ENCODE peak calls at places on chromosomes 16 and 17, in ten cellular contexts. F is cardiac fibroblast; C is foreskin fibroblast; D is fibroblast of lung; L is CD4-positive, alpha-beta T cell; A is tibial nerve; Q is PC-3; J is GM06990; O is progenitor cell of endocrine pancreas; P is A549. R is an unnamed sample.

GRCh38 chr16:2499890-2500633 is 13.7 kb upstream of the ATP6V0C start:
- DNase-seq in F (no peak), C (no peak), D (no peak), L (no peak), A (no peak), Q (no peak), J (no peak), O (no peak), P (no peak), R (no peak)

GRCh38 chr16:74862743-74863244 is 88.2 kb upstream of the FA2H start:
- DNase-seq in F (peak; percentile 64), C (peak; percentile 72), D (peak; percentile 25), L (no peak), A (no peak), Q (peak; percentile 68), J (no peak), O (no peak), P (peak; percentile 69), R (peak; percentile 33)

GRCh38 chr17:17467021-17467420 is 9.8 kb upstream of the MED9 start:
- DNase-seq in F (no peak), C (no peak), D (no peak), L (no peak), A (no peak), Q (no peak), J (no peak), O (no peak), P (no peak), R (no peak)

GRCh38 chr17:45791935-45792334 is 7.8 kb downstream of the CRHR1 start:
- DNase-seq in F (no peak), C (no peak), D (no peak), L (no peak), A (no peak), Q (peak; percentile 84), J (no peak), O (no peak), P (no peak), R (no peak)

GRCh38 chr17:49836111-49837030 is 11.5 kb downstream of the TAC4 start:
- DNase-seq in F (peak; percentile 58), C (peak; percentile 17), D (peak; percentile 88), L (no peak), A (no peak), Q (no peak), J (no peak), O (no peak), P (peak; percentile 82), R (no peak)

GRCh38 chr17:41540921-41541625 is 13.0 kb upstream of the KRT19 start:
- DNase-seq in F (no peak), C (no peak), D (no peak), L (no peak), A (no peak), Q (peak; percentile 83), J (no peak), O (no peak), P (no peak), R (no peak)

GRCh38 chr17:75652934-75653549 is 13.9 kb downstream of the RECQL5 start:
- DNase-seq in F (peak; percentile 32), C (peak; percentile 39), D (peak; percentile 23), L (no peak), A (no peak), Q (peak; percentile 55), J (no peak), O (no peak), P (peak; percentile 60), R (no peak)

GRCh38 chr17:59786213-59786535 is 78.7 kb downstream of the VMP1 start:
- DNase-seq in F (no peak), C (no peak), D (no peak), L (no peak), A (no peak), Q (no peak), J (no peak), O (no peak), P (no peak), R (no peak)

GRCh38 chr16:47528431-47528830 is 67.3 kb downstream of the PHKB start:
- DNase-seq in F (no peak), C (no peak), D (peak; percentile 55), L (no peak), A (no peak), Q (no peak), J (no peak), O (no peak), P (no peak), R (no peak)

GRCh38 chr17:538096-538973 is 176.3 kb downstream of the VPS53 start:
- DNase-seq in F (no peak), C (no peak), D (peak; percentile 57), L (no peak), A (no peak), Q (no peak), J (no peak), O (no peak), P (no peak), R (no peak)

GRCh38 chr17:50173335-50173941 is 7.6 kb downstream of the SGCA start:
- DNase-seq in F (peak; percentile 94), C (peak; percentile 95), D (peak; percentile 93), L (no peak), A (peak; percentile 14), Q (no peak), J (no peak), O (no peak), P (no peak), R (peak; percentile 86)

GRCh38 chr16:4538386-4539235 is at the start of gene CDIP1:
- DNase-seq in F (peak; percentile 95), C (peak; percentile 98), D (peak; percentile 90), L (peak; percentile 95), A (peak; percentile 97), Q (peak; percentile 86), J (peak; percentile 97), O (peak; percentile 89), P (peak; percentile 88), R (peak; percentile 76)
- TF ChIP-seq CTCF in F (no peak), C (no peak), D (no peak), L (no peak), A (no peak), Q (no peak), J (no peak), O (no peak), P (no peak), R (no peak)

GRCh38 chr16:13896543-13897182 is 23.3 kb upstream of the ERCC4 start:
- DNase-seq in F (peak; percentile 12), C (peak; percentile 24), D (no peak), L (no peak), A (no peak), Q (peak; percentile 41), J (no peak), O (no peak), P (no peak), R (no peak)
- TF ChIP-seq CTCF in F (peak; percentile 31), C (no peak), D (peak; percentile 9), L (no peak), A (no peak), Q (peak; percentile 65), J (peak; percentile 51), O (no peak), P (peak; percentile 33), R (peak; percentile 72)

GRCh38 chr17:73308017-73308823 is 3.6 kb downstream of the CDC42EP4 start:
- DNase-seq in F (peak; percentile 82), C (peak; percentile 96), D (peak; percentile 86), L (no peak), A (peak; percentile 56), Q (peak; percentile 95), J (no peak), O (no peak), P (peak; percentile 92), R (peak; percentile 92)

GRCh38 chr17:73309727-73310555 is 1.9 kb downstream of the CDC42EP4 start:
- DNase-seq in F (no peak), C (peak; percentile 62), D (no peak), L (no peak), A (no peak), Q (no peak), J (no peak), O (no peak), P (no peak), R (no peak)

GRCh38 chr17:73313526-73314127 is 1.8 kb upstream of the CDC42EP4 start:
- DNase-seq in F (no peak), C (no peak), D (no peak), L (no peak), A (no peak), Q (no peak), J (no peak), O (no peak), P (no peak), R (no peak)

GRCh38 chr17:73311781-73312641 is at the start of gene CDC42EP4:
- DNase-seq in F (peak; percentile 94), C (peak; percentile 99), D (peak; percentile 91), L (peak; percentile 75), A (peak; percentile 93), Q (peak; percentile 98), J (peak; percentile 89), O (peak; percentile 90), P (peak; percentile 94), R (peak; percentile 94)

DNA sequence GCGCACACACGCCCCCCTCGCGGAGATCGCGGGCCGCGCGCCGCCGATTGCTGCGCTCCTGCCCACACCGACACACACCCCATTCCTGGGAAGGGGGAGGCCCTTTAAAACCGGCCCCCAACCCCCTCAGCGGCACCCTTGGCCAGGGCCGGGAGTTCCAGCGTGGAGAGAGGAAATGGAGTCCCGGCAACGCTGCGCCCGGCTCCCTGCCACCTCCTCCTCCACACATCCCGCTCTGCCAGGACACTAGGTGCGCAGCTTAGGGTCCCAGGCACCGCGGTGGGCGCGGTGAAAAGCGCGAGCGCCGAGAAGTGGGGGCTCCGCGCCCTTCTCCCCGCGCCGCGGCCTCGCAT is 397 bp downstream of the CDC42EP4 start:
- DNase-seq in F (no peak), C (no peak), D (no peak), L (no peak), A (no peak), Q (no peak), J (no peak), O (peak; percentile 44), P (no peak), R (no peak)
- TF ChIP-seq CTCF in F (no peak), C (no peak), D (no peak), L (no peak), A (no peak), Q (no peak), J (no peak), O (no peak), P (no peak), R (no peak)

DNA sequence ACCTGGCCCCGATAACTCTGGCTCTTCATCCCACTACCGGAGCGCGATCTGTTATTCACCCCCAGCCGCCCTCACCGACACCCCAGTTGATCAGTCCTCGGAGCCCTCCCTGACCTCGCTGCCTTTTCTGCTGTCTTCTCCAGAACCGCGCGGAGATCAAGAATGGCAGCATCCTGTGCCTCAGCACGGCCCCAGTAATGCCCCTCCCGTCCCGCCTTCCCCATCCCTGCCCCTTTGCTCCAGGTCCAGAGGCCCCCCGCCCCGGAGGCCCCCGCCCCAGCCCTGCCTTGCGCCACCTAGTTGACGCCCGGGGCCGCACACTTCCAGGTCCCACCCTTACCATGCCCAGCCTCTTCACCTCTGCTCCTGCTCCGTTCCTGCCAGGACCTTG is 872 bp downstream of the ELMO3 start:
- DNase-seq in F (no peak), C (no peak), D (no peak), L (no peak), A (no peak), Q (no peak), J (no peak), O (no peak), P (no peak), R (no peak)
- TF ChIP-seq CTCF in F (no peak), C (no peak), D (no peak), L (no peak), A (no peak), Q (no peak), J (peak; percentile 2), O (no peak), P (no peak), R (peak; percentile 24)